ENCODE peak calls at places on chromosomes 4 and X, in seven cellular contexts. W, A, V, D, Q, P and G are unnamed samples. For H3K9me3, the result is how much of the 10 kb centered on the place peaks cover.

GRCh38 chr4:2246384-2247127 is 4.6 kb upstream of the HAUS3 start:
- DNase-seq in Q (no peak), W (no peak), D (no peak), V (no peak), P (no peak), A (no peak), G (peak)

GRCh38 chr4:140061194-140061593 is 92.8 kb downstream of the MAML3 start:
- DNase-seq in A (no peak), V (peak), D (peak), Q (no peak), W (no peak), P (no peak), G (no peak)

GRCh38 chr4:116489739-116490138 is 595.6 kb downstream of the TRAM1L1 start:
- DNase-seq in P (no peak), V (no peak), W (no peak), Q (no peak), A (no peak), D (no peak), G (no peak)

GRCh38 chrX:130887392-130887791 is 15.6 kb downstream of the ENOX2 start:
- DNase-seq in V (no peak), D (no peak), A (no peak), P (no peak), Q (no peak), W (no peak), G (no peak)

GRCh38 chrX:79138658-79139241 is 5.7 kb upstream of the GPR174 start:
- DNase-seq in A (no peak), W (no peak), Q (no peak), V (no peak), D (no peak), P (peak), G (no peak)

GRCh38 chr4:147378780-147379179 is 102.1 kb upstream of the EDNRA start:
- DNase-seq in D (no peak), P (no peak), V (no peak), Q (no peak), A (no peak), W (peak), G (no peak)

GRCh38 chr4:156437666-156438065 is 484.0 kb upstream of the CTSO start:
- DNase-seq in V (no peak), A (no peak), D (no peak), Q (no peak), P (no peak), W (no peak), G (no peak)

GRCh38 chrX:24259544-24260240 is 54.2 kb downstream of the SUPT20HL2 start:
- DNase-seq in A (peak), D (peak), P (no peak), W (peak), V (peak), Q (no peak), G (peak)

GRCh38 chr4:80307183-80307735 is 28.3 kb upstream of the CFAP299 start:
- DNase-seq in D (no peak), Q (no peak), P (no peak), V (no peak), W (no peak), A (no peak), G (no peak)

GRCh38 chr4:140049924-140050681 is 103.9 kb downstream of the MAML3 start:
- DNase-seq in W (no peak), P (no peak), Q (no peak), V (peak), A (no peak), D (no peak), G (peak)

GRCh38 chr4:37864786-37865185 is 26.1 kb upstream of the TBC1D1 start:
- DNase-seq in A (no peak), V (no peak), P (no peak), W (no peak), Q (no peak), D (no peak), G (no peak)

GRCh38 chr4:152935661-152936445 is at the start of gene FHDC1:
- DNase-seq in A (peak), W (peak), V (peak), D (no peak), P (no peak), Q (no peak), G (peak)

GRCh38 chr4:42480774-42481173 is 83.5 kb downstream of the SHISA3 start:
- DNase-seq in P (no peak), D (no peak), V (no peak), Q (no peak), W (no peak), A (no peak), G (no peak)

GRCh38 chr4:2591189-2591588 is 54.7 kb downstream of the FAM193A start:
- DNase-seq in W (no peak), D (no peak), A (no peak), V (no peak), Q (no peak), P (no peak), G (peak)

GRCh38 chrX:153708415-153708814 is 15.8 kb downstream of the BCAP31 start:
- DNase-seq in W (no peak), Q (no peak), D (peak), P (no peak), A (peak), V (peak), G (peak)

GRCh38 chr4:5865896-5866599 is 26.8 kb downstream of the CRMP1 start:
- DNase-seq in D (no peak), V (no peak), W (no peak), A (no peak), Q (no peak), P (no peak), G (no peak)
- TF ChIP-seq REST in D (no peak), V (no peak), W (no peak), A (no peak), Q (no peak), P (no peak), G (no peak)

DNA sequence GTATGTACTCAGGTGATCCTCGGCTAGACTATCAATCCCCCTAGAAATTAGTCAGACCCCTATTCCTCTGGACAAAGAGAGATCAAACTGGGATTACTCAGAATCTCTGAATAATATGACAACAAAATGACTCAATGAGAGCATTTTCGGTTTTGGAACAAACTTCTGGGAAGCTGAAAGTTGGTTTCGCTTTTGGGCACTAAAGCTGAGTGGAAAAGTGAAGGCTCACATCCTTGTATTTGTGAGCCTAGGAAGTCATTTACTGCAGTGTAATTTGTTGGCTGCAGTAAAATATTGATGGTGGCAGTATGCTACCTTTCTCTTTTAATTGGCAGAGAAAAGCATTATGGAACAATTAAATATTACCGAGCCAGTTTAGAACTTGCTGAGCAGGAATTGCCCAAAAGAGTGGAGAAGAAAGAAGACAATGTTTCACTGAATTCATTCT is 69.4 kb downstream of the AGTR2 start:
- DNase-seq in Q (no peak), W (no peak), A (no peak), V (no peak), D (no peak), P (no peak), G (no peak)
- H3K4me3 ChIP-seq in Q (no peak), W (no peak), A (no peak), V (no peak), D (no peak), P (no peak), G (no peak)

GRCh38 chr4:11328401-11328800 is 100.3 kb downstream of the HS3ST1 start:
- DNase-seq in A (no peak), P (no peak), D (no peak), V (no peak), Q (no peak), W (no peak), G (no peak)

GRCh38 chr4:11323771-11324170 is 104.9 kb downstream of the HS3ST1 start:
- DNase-seq in V (no peak), W (no peak), A (no peak), P (no peak), D (no peak), Q (no peak), G (no peak)
- H3K9me3 ChIP-seq in V (under half), W (under half), A (under half), P (under half), D (half or more), Q (under half), G (under half)

GRCh38 chr4:174222266-174222872 is 61.1 kb downstream of the FBXO8 start:
- DNase-seq in P (no peak), A (peak), Q (no peak), W (peak), D (peak), V (peak), G (no peak)
- TF ChIP-seq REST in P (no peak), A (no peak), Q (no peak), W (no peak), D (no peak), V (no peak), G (no peak)

GRCh38 chrX:137234651-137235402 is 201.0 kb upstream of the GPR101 start:
- DNase-seq in Q (no peak), P (no peak), V (no peak), A (no peak), D (no peak), W (no peak), G (no peak)
- H3K4me3 ChIP-seq in Q (no peak), P (no peak), V (no peak), A (no peak), D (no peak), W (no peak), G (no peak)

DNA sequence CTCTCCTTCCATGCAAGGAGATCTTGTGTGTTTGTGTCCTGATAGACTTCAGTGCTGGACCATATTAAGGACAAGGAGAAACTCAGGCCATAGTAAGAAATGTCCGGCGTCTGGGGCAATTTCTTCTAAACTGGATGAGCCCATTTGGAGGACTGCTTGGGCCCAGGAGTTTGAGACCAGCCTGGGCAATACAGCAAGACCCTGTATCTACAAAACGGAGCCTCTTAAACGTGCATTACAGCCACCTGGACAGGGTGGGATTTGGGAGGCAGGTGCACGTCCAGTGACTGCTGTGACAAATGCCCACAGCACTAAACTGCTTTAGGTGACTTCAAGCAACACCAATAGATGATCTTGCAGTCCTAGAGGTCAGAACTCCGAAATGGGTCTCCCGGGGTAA is 311.9 kb downstream of the DHRSX start:
- DNase-seq in P (no peak), W (no peak), A (no peak), Q (no peak), D (no peak), V (no peak), G (no peak)
- H3K9me3 ChIP-seq in P (under half), W (under half), A (under half), Q (under half), D (under half), V (under half), G (under half)

GRCh38 chrX:129716507-129716906 is 22.3 kb upstream of the XPNPEP2 start:
- DNase-seq in W (no peak), Q (no peak), D (peak), A (no peak), P (no peak), V (no peak), G (no peak)
- TF ChIP-seq REST in W (no peak), Q (no peak), D (no peak), A (no peak), P (no peak), V (no peak), G (no peak)

GRCh38 chr4:5752803-5753184 is 41.8 kb downstream of the EVC start:
- DNase-seq in P (no peak), V (no peak), Q (no peak), A (no peak), W (no peak), D (no peak), G (no peak)

GRCh38 chr4:5749568-5749967 is 38.6 kb downstream of the EVC start:
- DNase-seq in Q (no peak), V (no peak), D (no peak), P (no peak), A (no peak), W (no peak), G (no peak)

GRCh38 chr4:5750052-5750950 is 39.3 kb downstream of the EVC start:
- DNase-seq in A (no peak), P (no peak), D (no peak), W (no peak), Q (no peak), V (no peak), G (no peak)

GRCh38 chr4:5751918-5752802 is 41.2 kb downstream of the EVC start:
- DNase-seq in V (no peak), W (no peak), A (no peak), P (no peak), Q (no peak), D (no peak), G (no peak)

GRCh38 chr4:5751073-5751917 is 40.3 kb downstream of the EVC start:
- DNase-seq in P (no peak), A (no peak), Q (no peak), D (no peak), V (no peak), W (no peak), G (no peak)
- H3K4me3 ChIP-seq in P (no peak), A (no peak), Q (no peak), D (no peak), V (no peak), W (no peak), G (no peak)

DNA sequence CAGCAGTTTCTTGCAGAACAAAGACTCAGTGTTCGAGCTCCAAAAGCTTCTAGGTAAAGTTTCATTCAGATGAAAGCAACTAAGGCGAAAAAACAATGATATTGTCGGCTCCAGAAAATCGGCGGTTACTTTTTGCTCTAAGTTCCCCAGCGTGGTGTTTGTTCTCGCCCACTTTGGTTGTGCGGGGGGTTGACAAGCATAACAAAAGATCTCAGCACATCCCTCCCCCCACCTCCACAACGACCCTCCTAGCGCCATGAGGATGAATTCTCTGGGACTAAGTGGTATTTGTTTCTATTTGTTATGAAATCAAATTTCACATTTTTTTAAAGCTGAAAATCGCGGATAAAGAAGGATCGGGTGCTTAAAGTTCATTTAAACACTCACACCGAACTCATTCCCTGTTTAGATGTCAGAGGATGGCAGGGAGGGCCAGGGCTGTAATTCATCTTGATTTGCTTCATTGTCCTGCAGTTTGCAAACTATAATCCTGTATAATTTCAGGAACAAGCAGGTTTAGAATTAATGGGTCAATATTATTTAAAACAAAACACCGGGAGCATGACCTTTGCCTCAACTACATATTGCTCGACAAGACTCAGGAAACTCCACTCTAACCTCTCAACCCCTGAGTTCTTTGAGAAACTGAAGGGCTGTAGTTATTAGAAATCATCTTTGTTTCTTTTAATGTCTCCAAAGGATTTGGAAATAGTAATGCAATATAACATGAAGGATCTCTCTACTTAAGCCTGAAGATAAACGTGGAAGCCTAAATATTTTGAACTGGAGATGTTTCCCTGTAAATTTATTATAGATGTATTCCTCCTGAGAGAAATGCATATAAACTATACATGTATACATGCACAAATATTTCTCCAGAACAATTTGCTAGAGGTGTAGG is 6.5 kb downstream of the PITX2 start:
- DNase-seq in W (no peak), V (no peak), A (no peak), P (no peak), D (no peak), Q (no peak), G (no peak)
- H3K9me3 ChIP-seq in W (under half), V (under half), A (under half), P (under half), D (under half), Q (under half), G (under half)

DNA sequence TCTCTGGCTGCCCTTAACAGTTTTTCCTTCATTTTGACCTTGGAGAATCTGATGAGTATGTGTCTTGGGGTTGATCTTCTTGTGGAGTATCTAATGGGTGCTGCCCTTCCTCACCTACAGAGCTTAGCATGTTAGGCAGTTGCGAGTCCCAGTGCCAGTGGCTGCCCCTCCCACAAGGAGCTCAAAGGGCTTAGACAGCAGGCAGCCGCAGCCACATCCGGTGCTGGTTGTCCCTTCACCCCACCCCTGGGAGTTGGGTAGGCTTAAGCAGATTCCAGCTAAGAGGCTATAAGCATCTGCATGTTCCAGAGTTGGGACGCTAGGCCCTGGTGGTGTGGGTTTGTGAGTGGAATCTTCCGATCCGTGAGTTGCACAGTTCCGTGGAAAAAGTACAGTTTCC is 322.1 kb upstream of the ARX start:
- DNase-seq in P (no peak), W (no peak), A (no peak), V (no peak), Q (no peak), D (no peak), G (no peak)
- TF ChIP-seq REST in P (no peak), W (no peak), A (no peak), V (no peak), Q (no peak), D (no peak), G (no peak)